ENCODE peak calls at places on chromosome 15, in seven cellular contexts. D, A, C, R, S, Y and F are unnamed samples.

GRCh38 chr15:66569461-66570137 is 3.8 kb upstream of the LCTL start:
- DNase-seq in R (no peak), A (no peak), S (no peak), Y (no peak), C (peak), D (no peak), F (peak)

GRCh38 chr15:44710236-44711088 is 661 bp downstream of the PATL2 start:
- DNase-seq in D (peak), C (no peak), R (peak), S (peak), A (no peak), Y (peak), F (no peak)

GRCh38 chr15:51561271-51561670 is 61.3 kb downstream of the DMXL2 start:
- DNase-seq in A (no peak), D (no peak), Y (no peak), R (no peak), S (no peak), C (no peak), F (no peak)

GRCh38 chr15:78840661-78841060 is 29.4 kb upstream of the ADAMTS7 start:
- DNase-seq in C (peak), S (no peak), R (peak), Y (no peak), A (peak), D (no peak), F (no peak)

GRCh38 chr15:83209333-83209732 is 1.7 kb upstream of the HDGFL3 start:
- DNase-seq in Y (no peak), A (no peak), C (no peak), R (no peak), D (no peak), S (no peak), F (no peak)

GRCh38 chr15:63999177-63999576 is 47.1 kb downstream of the DAPK2 start:
- DNase-seq in D (no peak), S (no peak), A (no peak), C (no peak), R (no peak), Y (no peak), F (no peak)

GRCh38 chr15:39692464-39693327 is 89.9 kb downstream of the FSIP1 start:
- DNase-seq in Y (no peak), R (no peak), S (peak), D (no peak), C (no peak), A (peak), F (no peak)

GRCh38 chr15:63510548-63510940 is 6.2 kb downstream of the USP3 start:
- DNase-seq in R (no peak), A (no peak), D (no peak), Y (no peak), C (no peak), S (no peak), F (no peak)